ENCODE peak calls at places on chromosomes 12 and 14, in five cellular contexts. O, C, B, I and S are unnamed samples.

GRCh38 chr14:33229269-33229924 is 290.7 kb downstream of the NPAS3 start:
- DNase-seq in O (no peak), C (peak; percentile 29), B (no peak), I (no peak), S (no peak)

GRCh38 chr14:104690266-104690711 is 871 bp downstream of the INF2 start:
- DNase-seq in O (no peak), C (no peak), B (no peak), I (no peak), S (no peak)

GRCh38 chr14:67241416-67242362 is at the start of gene PALS1:
- DNase-seq in O (no peak), C (peak; percentile 81), B (no peak), I (no peak), S (peak; percentile 88)

GRCh38 chr14:90495357-90496276 is 98.8 kb downstream of the CALM1 start:
- DNase-seq in O (no peak), C (peak; percentile 90), B (no peak), I (peak; percentile 88), S (peak; percentile 90)

GRCh38 chr14:91117960-91118359 is 4.1 kb downstream of the DGLUCY start:
- DNase-seq in O (no peak), C (no peak), B (no peak), I (no peak), S (no peak)

GRCh38 chr12:50246159-50246865 is 37.0 kb downstream of the LIMA1 start:
- DNase-seq in O (no peak), C (no peak), B (no peak), I (no peak), S (no peak)

GRCh38 chr12:14373202-14373601 is 7.7 kb downstream of the ATF7IP start:
- DNase-seq in O (no peak), C (no peak), B (no peak), I (no peak), S (no peak)

GRCh38 chr14:75373616-75374015 is 54.2 kb upstream of the JDP2 start:
- DNase-seq in O (no peak), C (no peak), B (no peak), I (no peak), S (no peak)

GRCh38 chr12:82838123-82838522 is 151.4 kb downstream of the TMTC2 start:
- DNase-seq in O (no peak), C (no peak), B (no peak), I (no peak), S (no peak)

GRCh38 chr12:124233041-124233836 is 61.7 kb upstream of the RFLNA start:
- DNase-seq in O (no peak), C (peak; percentile 65), B (no peak), I (no peak), S (no peak)

GRCh38 chr14:33529773-33530172 is 421.1 kb downstream of the EGLN3 start:
- DNase-seq in O (no peak), C (no peak), B (no peak), I (no peak), S (no peak)

GRCh38 chr14:34629344-34629656 is 648 bp downstream of the SNX6 start:
- DNase-seq in O (no peak), C (no peak), B (no peak), I (no peak), S (no peak)

GRCh38 chr12:71763682-71764379 is 9.2 kb downstream of the RAB21 start:
- DNase-seq in O (no peak), C (no peak), B (no peak), I (no peak), S (no peak)

GRCh38 chr14:24013654-24014514 is 25.2 kb downstream of the DHRS4L2 start:
- DNase-seq in O (peak; percentile 37), C (peak; percentile 76), B (no peak), I (peak; percentile 67), S (peak; percentile 81)

GRCh38 chr14:52068741-52069616 is at the start of gene NID2:
- DNase-seq in O (peak; percentile 77), C (peak; percentile 90), B (peak; percentile 87), I (peak; percentile 89), S (peak; percentile 95)

GRCh38 chr12:49553512-49554088 is 14.3 kb downstream of the MCRS1 start:
- DNase-seq in O (no peak), C (no peak), B (no peak), I (no peak), S (peak; percentile 89)

GRCh38 chr12:26017484-26018211 is 59.2 kb downstream of the RASSF8 start:
- DNase-seq in O (no peak), C (peak; percentile 37), B (no peak), I (peak; percentile 60), S (peak; percentile 32)

GRCh38 chr12:44930972-44931600 is 55.0 kb upstream of the NELL2 start:
- DNase-seq in O (no peak), C (peak; percentile 88), B (no peak), I (peak; percentile 58), S (peak; percentile 30)

GRCh38 chr12:71484272-71484905 is 44.8 kb downstream of the LGR5 start:
- DNase-seq in O (no peak), C (no peak), B (no peak), I (no peak), S (no peak)

GRCh38 chr14:105879867-105880561 is 353.6 kb downstream of the TMEM121 start:
- DNase-seq in O (peak; percentile 20), C (no peak), B (peak; percentile 5), I (no peak), S (peak; percentile 38)

GRCh38 chr14:71720978-71721624 is 211.1 kb upstream of the RGS6 start:
- DNase-seq in O (no peak), C (peak; percentile 63), B (no peak), I (peak; percentile 36), S (peak; percentile 62)

GRCh38 chr12:26711072-26711471 is 121.9 kb downstream of the ITPR2 start:
- DNase-seq in O (no peak), C (peak; percentile 59), B (no peak), I (no peak), S (no peak)

GRCh38 chr12:104482748-104483147 is 26.0 kb downstream of the CHST11 start:
- DNase-seq in O (no peak), C (no peak), B (no peak), I (no peak), S (no peak)
- H3K4me3 ChIP-seq in O (no peak overlapping the region), C (no peak overlapping the region), B (no peak overlapping the region), I (no peak overlapping the region), S (no peak overlapping the region)

GRCh38 chr12:114501474-114501807 is 95.5 kb upstream of the TBX5 start:
- DNase-seq in O (no peak), C (no peak), B (no peak), I (no peak), S (no peak)
- H3K27me3 ChIP-seq in O (peaks cover 8% of the 10 kb centered on the region), C (peaks cover 72% of the 10 kb centered on the region), B (peaks cover 4% of the 10 kb centered on the region), I (no peaks in the 10 kb centered on the region), S (peaks cover 33% of the 10 kb centered on the region)

DNA sequence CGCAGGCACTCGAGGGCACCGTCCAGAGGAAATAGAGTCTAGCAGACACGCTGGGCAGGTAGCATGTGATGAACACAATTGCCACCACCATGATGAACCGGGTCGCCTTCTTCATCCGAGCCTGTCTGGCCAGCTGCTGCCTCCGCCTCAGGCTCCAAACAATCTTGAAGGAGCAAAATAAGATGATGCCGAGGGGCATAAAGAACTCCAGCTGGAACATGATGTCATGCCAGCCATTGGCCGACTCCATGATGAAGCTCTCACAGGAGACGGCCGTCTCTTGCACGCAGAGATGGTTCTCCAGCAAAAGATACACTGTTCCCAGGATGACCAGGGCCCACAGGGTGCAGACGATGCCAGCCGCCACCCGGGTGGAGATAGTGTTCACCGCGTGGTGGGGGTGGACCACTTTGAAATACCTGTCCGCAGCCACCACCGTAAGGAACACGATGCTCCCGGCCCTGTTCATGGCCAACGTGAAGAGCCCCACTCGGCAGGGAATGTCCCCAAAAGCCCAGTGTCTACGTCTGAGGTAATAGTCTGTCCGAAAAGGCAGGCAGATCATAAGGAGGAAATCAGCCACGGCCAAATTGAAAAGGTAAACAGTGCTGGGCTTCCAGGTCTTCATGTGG is 945 bp downstream of the HCAR1 start:
- DNase-seq in O (no peak), C (no peak), B (no peak), I (no peak), S (no peak)
- H3K4me3 ChIP-seq in O (no peak overlapping the region), C (no peak overlapping the region), B (no peak overlapping the region), I (no peak overlapping the region), S (no peak overlapping the region)

GRCh38 chr12:53917126-53917525 is 21.5 kb upstream of the HOXC13 start:
- DNase-seq in O (no peak), C (no peak), B (no peak), I (no peak), S (no peak)
- H3K27me3 ChIP-seq in O (peaks cover 28% of the 10 kb centered on the region), C (peaks cover 85% of the 10 kb centered on the region), B (peaks cover 11% of the 10 kb centered on the region), I (no peaks in the 10 kb centered on the region), S (peaks cover 11% of the 10 kb centered on the region)

DNA sequence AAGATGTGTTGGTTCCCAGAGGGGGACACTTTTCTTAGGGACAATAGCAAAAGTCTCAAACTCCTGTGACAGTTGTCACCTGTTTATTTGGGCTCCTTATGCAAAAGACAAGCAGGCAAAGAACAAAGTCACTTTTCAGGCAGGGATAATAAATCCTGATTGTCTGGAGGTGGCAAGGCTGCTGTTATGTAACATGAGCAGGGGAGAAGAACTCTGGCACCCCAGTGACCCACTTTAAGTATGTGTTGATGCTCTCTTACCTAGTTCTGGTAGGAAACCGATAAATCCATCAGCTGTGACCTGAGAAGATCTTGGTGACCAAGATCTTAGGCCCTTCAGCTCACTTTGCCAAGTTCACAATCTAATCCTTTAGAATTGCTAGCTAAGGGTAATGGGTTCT is 17.4 kb downstream of the MDGA2 start:
- DNase-seq in O (no peak), C (no peak), B (no peak), I (no peak), S (no peak)
- H3K4me3 ChIP-seq in O (no peak overlapping the region), C (no peak overlapping the region), B (no peak overlapping the region), I (no peak overlapping the region), S (no peak overlapping the region)

GRCh38 chr14:30078827-30079402 is 151.3 kb upstream of the PRKD1 start:
- DNase-seq in O (no peak), C (no peak), B (no peak), I (no peak), S (no peak)
- H3K27me3 ChIP-seq in O (no peaks in the 10 kb centered on the region), C (no peaks in the 10 kb centered on the region), B (peaks cover 3% of the 10 kb centered on the region), I (no peaks in the 10 kb centered on the region), S (no peaks in the 10 kb centered on the region)